ENCODE peak calls at places on chromosome 15, in ten cellular contexts. Q, Y, K, R, T, S, L, E, W and A are unnamed samples. For H3K9me3, the result is how much of the 10 kb centered on the place peaks cover.

GRCh38 chr15:59222906-59223579 is 16.4 kb downstream of the LDHAL6B start:
- DNase-seq in Y (no peak), E (no peak), R (no peak), S (no peak), W (no peak), L (no peak), T (no peak), Q (no peak), K (no peak), A (no peak)

GRCh38 chr15:99440551-99441426 is 125.0 kb upstream of the MEF2A start:
- DNase-seq in R (no peak), W (peak), L (no peak), Q (no peak), K (no peak), Y (no peak), S (no peak), T (no peak), E (no peak), A (no peak)

GRCh38 chr15:40743921-40744809 is 10.9 kb downstream of the RMDN3 start:
- DNase-seq in S (no peak), Q (no peak), T (peak), E (no peak), K (no peak), W (no peak), L (no peak), Y (no peak), R (no peak), A (no peak)

GRCh38 chr15:52228928-52229327 is 37.7 kb upstream of the GNB5 start:
- DNase-seq in W (no peak), R (no peak), L (no peak), Q (peak), E (no peak), S (no peak), Y (no peak), K (no peak), T (no peak), A (no peak)

GRCh38 chr15:61041886-61042285 is 187.2 kb downstream of the RORA start:
- DNase-seq in W (no peak), S (no peak), K (no peak), L (no peak), Y (no peak), T (no peak), E (no peak), R (no peak), Q (no peak), A (no peak)

GRCh38 chr15:43286074-43286473 is 19.3 kb upstream of the TGM5 start:
- DNase-seq in T (no peak), Q (no peak), Y (no peak), W (no peak), L (no peak), K (no peak), R (no peak), S (no peak), E (no peak), A (no peak)

GRCh38 chr15:93358171-93359036 is 269.4 kb upstream of the RGMA start:
- DNase-seq in K (no peak), Y (no peak), S (no peak), T (no peak), E (no peak), Q (no peak), R (no peak), L (no peak), W (no peak), A (no peak)

GRCh38 chr15:100879461-100880138 is at the start of gene ALDH1A3:
- DNase-seq in E (peak), K (no peak), Y (no peak), R (peak), S (peak), T (peak), W (peak), Q (no peak), L (no peak), A (peak)

GRCh38 chr15:43749690-43750345 is 3.6 kb downstream of the PDIA3 start:
- DNase-seq in W (no peak), L (peak), Y (peak), R (no peak), S (no peak), T (no peak), E (no peak), K (no peak), Q (no peak), A (no peak)

GRCh38 chr15:22794063-22794462 is 7.6 kb downstream of the NIPA1 start:
- DNase-seq in Y (no peak), T (no peak), K (no peak), W (no peak), Q (no peak), R (no peak), S (no peak), E (no peak), L (no peak), A (no peak)

GRCh38 chr15:45653702-45654424 is 19.0 kb downstream of the SQOR start:
- DNase-seq in Y (no peak), Q (no peak), S (no peak), W (no peak), T (no peak), E (no peak), R (no peak), L (no peak), K (no peak), A (no peak)

GRCh38 chr15:27422997-27423396 is 452.0 kb downstream of the GABRG3 start:
- DNase-seq in R (no peak), T (no peak), K (no peak), Q (no peak), S (no peak), Y (no peak), E (no peak), L (no peak), W (no peak), A (no peak)

GRCh38 chr15:71344316-71344715 is 229.0 kb downstream of the THSD4 start:
- DNase-seq in S (no peak), T (no peak), E (no peak), R (no peak), Q (no peak), W (no peak), Y (no peak), K (no peak), L (no peak), A (no peak)

GRCh38 chr15:73127302-73127936 is 75.2 kb downstream of the NEO1 start:
- DNase-seq in L (peak), S (no peak), R (peak), K (peak), W (peak), Q (no peak), Y (no peak), E (no peak), T (peak), A (no peak)

GRCh38 chr15:48112242-48112641 is 8.5 kb upstream of the SLC24A5 start:
- DNase-seq in K (no peak), Q (no peak), W (no peak), L (peak), T (peak), Y (no peak), S (no peak), E (no peak), R (peak), A (no peak)

GRCh38 chr15:56149071-56149470 is 94.6 kb downstream of the RFX7 start:
- DNase-seq in L (no peak), W (no peak), Q (no peak), K (no peak), R (no peak), S (no peak), E (no peak), Y (no peak), T (peak), A (no peak)

GRCh38 chr15:29056839-29057450 is 171.2 kb downstream of the APBA2 start:
- DNase-seq in Q (no peak), S (no peak), T (no peak), K (no peak), L (no peak), E (no peak), Y (no peak), R (no peak), W (no peak), A (no peak)

GRCh38 chr15:84826369-84826823 is 9.2 kb downstream of the ALPK3 start:
- DNase-seq in S (no peak), Y (no peak), K (no peak), Q (no peak), W (no peak), E (peak), L (no peak), T (no peak), R (peak), A (peak)

GRCh38 chr15:59825926-59826325 is 136.8 kb upstream of the BNIP2 start:
- DNase-seq in W (no peak), L (no peak), E (no peak), Y (no peak), Q (no peak), R (no peak), T (no peak), S (no peak), K (no peak), A (no peak)

GRCh38 chr15:52493968-52494367 is 34.7 kb downstream of the MYO5A start:
- DNase-seq in T (peak), Y (no peak), S (no peak), R (no peak), E (no peak), L (no peak), K (no peak), Q (no peak), W (no peak), A (no peak)

GRCh38 chr15:88605507-88606436 is 15.4 kb upstream of the AEN start:
- DNase-seq in E (no peak), Y (no peak), L (peak), W (peak), S (no peak), T (peak), Q (no peak), R (peak), K (no peak), A (no peak)

GRCh38 chr15:34365073-34365825 is 1.7 kb downstream of the LPCAT4 start:
- DNase-seq in W (no peak), Q (no peak), S (no peak), R (peak), Y (no peak), E (no peak), K (no peak), T (no peak), L (no peak), A (no peak)

GRCh38 chr15:85743392-85744045 is 51.2 kb downstream of the KLHL25 start:
- DNase-seq in E (no peak), Y (no peak), T (no peak), L (no peak), S (no peak), Q (no peak), K (no peak), W (peak), R (no peak), A (no peak)

GRCh38 chr15:31023841-31024240 is 32.4 kb upstream of the MTMR10 start:
- DNase-seq in S (no peak), Q (no peak), Y (no peak), R (no peak), K (no peak), T (peak), W (no peak), L (no peak), E (no peak), A (no peak)

GRCh38 chr15:73338606-73339388 is 30.0 kb downstream of the HCN4 start:
- DNase-seq in W (no peak), E (no peak), R (no peak), Q (no peak), Y (no peak), S (no peak), L (no peak), K (no peak), T (no peak), A (no peak)

GRCh38 chr15:22966321-22967083 is 13.7 kb downstream of the CYFIP1 start:
- DNase-seq in K (no peak), R (no peak), S (no peak), E (no peak), W (no peak), Y (no peak), L (no peak), Q (no peak), T (no peak), A (no peak)

GRCh38 chr15:90162956-90163355 is 38.2 kb upstream of the SEMA4B start:
- DNase-seq in E (no peak), Q (no peak), L (no peak), T (no peak), Y (no peak), S (no peak), W (no peak), R (no peak), K (no peak), A (no peak)

GRCh38 chr15:29064731-29065130 is 179.0 kb downstream of the APBA2 start:
- DNase-seq in L (no peak), W (no peak), E (no peak), K (no peak), T (no peak), Q (no peak), R (no peak), Y (no peak), S (no peak), A (no peak)

GRCh38 chr15:99451484-99451883 is 114.3 kb upstream of the MEF2A start:
- DNase-seq in Y (no peak), E (no peak), R (no peak), Q (no peak), K (no peak), T (no peak), S (no peak), W (no peak), L (no peak), A (no peak)

GRCh38 chr15:29749365-29750086 is 72.7 kb downstream of the TJP1 start:
- DNase-seq in E (no peak), L (no peak), T (no peak), K (no peak), R (no peak), Q (no peak), S (no peak), W (peak), Y (no peak), A (no peak)

GRCh38 chr15:100759698-100760356 is 119.8 kb upstream of the ALDH1A3 start:
- DNase-seq in R (no peak), T (peak), K (peak), W (no peak), L (no peak), E (peak), S (no peak), Y (no peak), Q (no peak), A (no peak)

GRCh38 chr15:31227235-31227634 is 99.4 kb upstream of the KLF13 start:
- DNase-seq in R (no peak), T (no peak), S (no peak), W (no peak), L (no peak), K (no peak), Y (no peak), Q (no peak), E (no peak), A (no peak)

GRCh38 chr15:87032291-87032690 is 952.6 kb downstream of the AGBL1 start:
- DNase-seq in E (no peak), Y (no peak), L (no peak), W (no peak), T (no peak), Q (no peak), K (no peak), S (no peak), R (no peak), A (no peak)

DNA sequence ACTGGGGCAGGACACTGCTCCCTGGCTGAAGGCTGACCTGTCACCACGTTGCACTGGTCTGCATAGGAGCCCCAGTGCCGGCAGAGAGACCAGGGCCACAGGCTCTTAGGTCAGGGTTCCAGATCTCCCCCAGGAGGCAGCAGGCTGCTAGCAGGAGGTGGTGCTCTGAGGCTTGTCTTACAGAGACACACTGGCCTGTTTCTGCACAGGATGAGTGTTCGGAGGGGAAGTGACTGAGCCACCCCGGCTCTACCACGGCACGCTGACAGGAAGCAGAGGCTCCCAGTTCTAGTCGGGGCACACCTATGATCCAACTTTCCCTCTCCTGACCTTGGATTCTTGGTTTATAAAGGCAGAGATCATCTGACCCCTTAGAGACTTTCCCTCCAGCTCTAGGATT is 8.6 kb downstream of the FBXL22 start:
- DNase-seq in K (no peak), Q (no peak), S (no peak), L (no peak), Y (no peak), E (no peak), R (no peak), W (no peak), T (no peak), A (no peak)
- H3K9me3 ChIP-seq in K (under half), Q (under half), S (under half), L (under half), Y (under half), E (under half), R (under half), W (under half), T (under half), A (under half)

DNA sequence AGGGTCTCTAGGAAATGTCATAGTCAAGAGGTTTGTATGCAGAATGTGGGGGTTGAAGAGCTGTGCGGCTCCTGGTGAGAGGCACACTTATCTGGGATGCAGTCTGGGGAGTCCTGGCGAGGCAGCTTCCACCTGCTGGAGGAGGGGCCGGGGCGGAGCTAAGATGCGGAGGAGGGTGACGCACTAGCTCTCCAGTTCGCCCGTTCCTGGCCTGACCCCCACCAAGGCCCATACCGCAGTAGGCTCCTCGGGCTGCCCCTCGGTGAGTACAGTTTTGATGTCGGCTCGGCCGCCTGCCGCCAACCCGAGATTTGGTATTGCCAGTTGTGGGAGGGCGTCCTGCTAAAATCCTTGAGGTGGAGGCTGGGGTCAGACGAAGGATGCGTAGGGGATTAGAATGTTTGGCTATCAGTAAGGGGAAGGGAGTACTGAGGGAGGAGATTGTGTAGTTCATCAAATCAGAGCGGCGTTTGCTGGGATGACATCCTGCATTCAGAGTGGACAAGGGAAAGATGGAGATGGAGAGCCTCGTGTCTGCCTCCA is at the start of gene SCG5:
- DNase-seq in T (peak), Q (no peak), S (no peak), L (no peak), W (no peak), Y (no peak), E (no peak), R (peak), K (no peak), A (no peak)
- H3K4me3 ChIP-seq in T (peak), Q (peak), S (peak), L (no peak), W (peak), Y (no peak), E (no peak), R (peak), K (no peak), A (no peak)

GRCh38 chr15:79923515-79924169 is 26.8 kb upstream of the MTHFS start:
- DNase-seq in Q (peak), S (peak), W (peak), Y (peak), K (peak), L (peak), E (peak), T (peak), R (peak), A (peak)
- H3K9me3 ChIP-seq in Q (under half), S (under half), W (under half), Y (under half), K (under half), L (under half), E (under half), T (under half), R (under half), A (under half)

DNA sequence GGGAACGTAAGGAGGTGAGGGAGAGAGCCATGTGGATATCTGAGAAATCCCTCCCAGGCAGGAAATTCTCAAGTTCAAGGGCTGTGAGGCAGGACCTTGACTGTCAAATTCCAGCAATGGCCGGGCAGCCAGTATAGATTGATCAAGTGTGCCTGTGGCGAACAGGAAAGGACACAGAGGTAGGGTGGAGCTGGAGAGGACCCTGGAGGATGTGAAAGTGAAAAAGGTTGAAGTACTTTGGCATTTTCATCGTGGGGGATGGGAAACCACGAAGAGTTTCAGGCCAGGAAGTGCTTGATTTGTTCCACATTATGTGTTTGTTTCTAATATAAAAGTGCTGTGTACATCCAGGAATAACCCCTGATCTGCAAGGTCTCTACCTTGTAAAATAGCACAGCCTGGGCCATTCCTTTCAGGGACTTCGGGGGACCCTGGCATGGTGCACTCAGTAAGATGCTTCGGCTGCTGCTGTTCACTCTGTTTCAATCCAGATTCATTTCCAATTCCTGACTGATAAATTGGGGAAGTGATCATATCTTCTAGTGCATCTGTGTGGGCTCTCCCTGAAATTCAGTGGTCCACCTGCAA is 156.6 kb downstream of the MCTP2 start:
- DNase-seq in E (no peak), Q (no peak), R (no peak), T (no peak), K (no peak), L (peak), S (no peak), W (no peak), Y (no peak), A (no peak)
- H3K4me3 ChIP-seq in E (no peak), Q (no peak), R (no peak), T (no peak), K (no peak), L (no peak), S (no peak), W (no peak), Y (no peak), A (no peak)

DNA sequence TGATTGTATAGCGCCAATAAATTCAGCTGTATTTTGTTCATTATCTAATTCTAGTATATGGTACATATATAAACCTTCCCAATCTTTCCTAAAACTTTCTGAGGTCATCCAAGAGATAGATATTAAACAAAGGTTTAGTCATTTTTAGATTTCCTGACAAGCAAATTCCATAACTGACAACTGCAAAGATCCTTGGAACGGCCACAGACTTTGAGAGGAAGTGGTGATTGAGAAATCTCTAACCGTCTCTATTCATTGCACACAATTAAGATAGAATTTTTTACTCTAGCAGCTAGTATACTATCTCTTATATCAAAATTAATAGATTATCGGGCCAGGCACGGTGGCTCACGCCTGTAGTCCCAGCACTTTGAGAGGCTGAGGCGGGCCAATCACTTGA is 4.7 kb downstream of the CSNK1G1 start:
- DNase-seq in W (no peak), S (no peak), L (no peak), K (no peak), Q (no peak), E (no peak), R (no peak), Y (no peak), T (peak), A (no peak)
- H3K9me3 ChIP-seq in W (under half), S (under half), L (under half), K (under half), Q (under half), E (under half), R (under half), Y (under half), T (under half), A (under half)

GRCh38 chr15:75750261-75751050 is 37.8 kb upstream of the CSPG4 start:
- DNase-seq in Y (no peak), W (no peak), Q (no peak), T (no peak), K (no peak), S (no peak), L (no peak), E (no peak), R (no peak), A (no peak)
- H3K4me3 ChIP-seq in Y (no peak), W (no peak), Q (no peak), T (no peak), K (no peak), S (no peak), L (no peak), E (no peak), R (no peak), A (no peak)

GRCh38 chr15:24898715-24899278 is 56.0 kb upstream of the SNRPN start:
- DNase-seq in L (peak), Q (no peak), S (no peak), W (no peak), T (no peak), Y (no peak), R (peak), E (no peak), K (no peak), A (no peak)
- H3K9me3 ChIP-seq in L (under half), Q (under half), S (under half), W (under half), T (under half), Y (under half), R (under half), E (under half), K (under half), A (under half)